ENCODE peak calls at places on chromosomes 12 and 14, in six cellular contexts. One of them, this sample, is unnamed.

GRCh38 chr14:91059576-91060471 is 617 bp downstream of the RPS6KA5 start:
- DNase-seq in K562: peak
- DNase-seq in GM12878: no peak
- DNase-seq in HCT116: no peak
- DNase-seq in HepG2: peak
- DNase-seq in H1: peak
- DNase-seq in this sample: peak

GRCh38 chr12:54477259-54477658 is 3.9 kb upstream of the GTSF1 start:
- DNase-seq in K562: no peak
- DNase-seq in GM12878: no peak
- DNase-seq in HCT116: no peak
- DNase-seq in HepG2: no peak
- DNase-seq in H1: no peak
- DNase-seq in this sample: no peak

GRCh38 chr12:53185582-53186153 is 4.9 kb upstream of the CSAD start:
- DNase-seq in K562: no peak
- DNase-seq in GM12878: no peak
- DNase-seq in HCT116: no peak
- DNase-seq in HepG2: no peak
- DNase-seq in H1: no peak
- DNase-seq in this sample: no peak

GRCh38 chr14:61515436-61516124 is 179.7 kb upstream of the HIF1A start:
- DNase-seq in K562: no peak
- DNase-seq in GM12878: no peak
- DNase-seq in HCT116: no peak
- DNase-seq in HepG2: no peak
- DNase-seq in H1: no peak
- DNase-seq in this sample: no peak

GRCh38 chr14:29529418-29529817 is 398.2 kb downstream of the PRKD1 start:
- DNase-seq in K562: peak
- DNase-seq in GM12878: no peak
- DNase-seq in HCT116: no peak
- DNase-seq in HepG2: peak
- DNase-seq in H1: no peak
- DNase-seq in this sample: peak

GRCh38 chr12:130815028-130815741 is 23.9 kb downstream of the STX2 start:
- DNase-seq in K562: no peak
- DNase-seq in GM12878: no peak
- DNase-seq in HCT116: no peak
- DNase-seq in HepG2: no peak
- DNase-seq in H1: no peak
- DNase-seq in this sample: no peak

GRCh38 chr14:90574640-90575131 is 177.9 kb downstream of the CALM1 start:
- DNase-seq in K562: no peak
- DNase-seq in GM12878: no peak
- DNase-seq in HCT116: no peak
- DNase-seq in HepG2: no peak
- DNase-seq in H1: no peak
- DNase-seq in this sample: no peak

GRCh38 chr12:70733385-70733784 is 96.2 kb upstream of the PTPRB start:
- DNase-seq in K562: peak
- DNase-seq in GM12878: peak
- DNase-seq in HCT116: peak
- DNase-seq in HepG2: peak
- DNase-seq in H1: no peak
- DNase-seq in this sample: peak

GRCh38 chr12:106584104-106585064 is 1.6 kb downstream of the RFX4 start:
- DNase-seq in K562: no peak
- DNase-seq in GM12878: no peak
- DNase-seq in HCT116: no peak
- DNase-seq in HepG2: no peak
- DNase-seq in H1: peak
- DNase-seq in this sample: peak

GRCh38 chr14:98345186-98345585 is 926.8 kb downstream of the BCL11B start:
- DNase-seq in K562: no peak
- DNase-seq in GM12878: no peak
- DNase-seq in HCT116: no peak
- DNase-seq in HepG2: no peak
- DNase-seq in H1: no peak
- DNase-seq in this sample: no peak

GRCh38 chr14:30874999-30875787 is 834 bp downstream of the COCH start:
- DNase-seq in K562: peak
- DNase-seq in GM12878: no peak
- DNase-seq in HCT116: no peak
- DNase-seq in HepG2: no peak
- DNase-seq in H1: peak
- DNase-seq in this sample: no peak

GRCh38 chr12:131209082-131210070 is 255.7 kb downstream of the ADGRD1 start:
- DNase-seq in K562: peak
- DNase-seq in GM12878: no peak
- DNase-seq in HCT116: no peak
- DNase-seq in HepG2: no peak
- DNase-seq in H1: no peak
- DNase-seq in this sample: no peak

GRCh38 chr14:102645746-102646440 is 53.4 kb downstream of the RCOR1 start:
- DNase-seq in K562: peak
- DNase-seq in GM12878: no peak
- DNase-seq in HCT116: no peak
- DNase-seq in HepG2: no peak
- DNase-seq in H1: no peak
- DNase-seq in this sample: no peak

GRCh38 chr14:73785336-73785833 is 66.2 kb upstream of the PTGR2 start:
- DNase-seq in K562: no peak
- DNase-seq in GM12878: no peak
- DNase-seq in HCT116: no peak
- DNase-seq in HepG2: peak
- DNase-seq in H1: no peak
- DNase-seq in this sample: peak

GRCh38 chr12:46659032-46659703 is 166.6 kb downstream of the SLC38A4 start:
- DNase-seq in K562: no peak
- DNase-seq in GM12878: no peak
- DNase-seq in HCT116: no peak
- DNase-seq in HepG2: no peak
- DNase-seq in H1: no peak
- DNase-seq in this sample: no peak

GRCh38 chr14:60315591-60315990 is 66.6 kb downstream of the PPM1A start:
- DNase-seq in K562: no peak
- DNase-seq in GM12878: no peak
- DNase-seq in HCT116: no peak
- DNase-seq in HepG2: no peak
- DNase-seq in H1: no peak
- DNase-seq in this sample: no peak

GRCh38 chr12:113062502-113063395 is 6.2 kb downstream of the DTX1 start:
- DNase-seq in K562: no peak
- DNase-seq in GM12878: no peak
- DNase-seq in HCT116: no peak
- DNase-seq in HepG2: no peak
- DNase-seq in H1: no peak
- DNase-seq in this sample: peak

GRCh38 chr14:64614214-64614613 is 64.5 kb downstream of the PPP1R36 start:
- DNase-seq in K562: no peak
- DNase-seq in GM12878: no peak
- DNase-seq in HCT116: no peak
- DNase-seq in HepG2: no peak
- DNase-seq in H1: peak
- DNase-seq in this sample: no peak

GRCh38 chr12:16387919-16388318 is 40.5 kb downstream of the MGST1 start:
- DNase-seq in K562: no peak
- DNase-seq in GM12878: no peak
- DNase-seq in HCT116: no peak
- DNase-seq in HepG2: no peak
- DNase-seq in H1: no peak
- DNase-seq in this sample: no peak

GRCh38 chr14:73661872-73662271 is 17.1 kb downstream of the DNAL1 start:
- DNase-seq in K562: no peak
- DNase-seq in GM12878: no peak
- DNase-seq in HCT116: no peak
- DNase-seq in HepG2: no peak
- DNase-seq in H1: no peak
- DNase-seq in this sample: no peak

GRCh38 chr12:130555628-130556485 is 160.2 kb downstream of the RIMBP2 start:
- DNase-seq in K562: no peak
- DNase-seq in GM12878: no peak
- DNase-seq in HCT116: no peak
- DNase-seq in HepG2: no peak
- DNase-seq in H1: no peak
- DNase-seq in this sample: peak

GRCh38 chr12:2198088-2198501 is 145.3 kb downstream of the CACNA1C start:
- DNase-seq in K562: no peak
- DNase-seq in GM12878: no peak
- DNase-seq in HCT116: peak
- DNase-seq in HepG2: no peak
- DNase-seq in H1: peak
- DNase-seq in this sample: no peak

GRCh38 chr12:10543499-10543898 is 37.8 kb downstream of the EIF2S3B start:
- DNase-seq in K562: no peak
- DNase-seq in GM12878: peak
- DNase-seq in HCT116: no peak
- DNase-seq in HepG2: no peak
- DNase-seq in H1: no peak
- DNase-seq in this sample: no peak

GRCh38 chr14:72457641-72458040 is 436.3 kb downstream of the DPF3 start:
- DNase-seq in K562: no peak
- DNase-seq in GM12878: no peak
- DNase-seq in HCT116: no peak
- DNase-seq in HepG2: no peak
- DNase-seq in H1: no peak
- DNase-seq in this sample: no peak

GRCh38 chr12:104011265-104011664 is 38.7 kb downstream of the GLT8D2 start:
- DNase-seq in K562: peak
- DNase-seq in GM12878: no peak
- DNase-seq in HCT116: peak
- DNase-seq in HepG2: no peak
- DNase-seq in H1: no peak
- DNase-seq in this sample: no peak

GRCh38 chr14:103704708-103705107 is 10.5 kb downstream of the XRCC3 start:
- DNase-seq in K562: no peak
- DNase-seq in GM12878: no peak
- DNase-seq in HCT116: no peak
- DNase-seq in HepG2: no peak
- DNase-seq in H1: no peak
- DNase-seq in this sample: no peak

GRCh38 chr12:49342914-49343731 is 3.6 kb upstream of the DNAJC22 start:
- DNase-seq in K562: peak
- DNase-seq in GM12878: no peak
- DNase-seq in HCT116: no peak
- DNase-seq in HepG2: no peak
- DNase-seq in H1: no peak
- DNase-seq in this sample: no peak

GRCh38 chr12:67046062-67046461 is 223.1 kb upstream of the CAND1 start:
- DNase-seq in K562: no peak
- DNase-seq in GM12878: no peak
- DNase-seq in HCT116: no peak
- DNase-seq in HepG2: no peak
- DNase-seq in H1: no peak
- DNase-seq in this sample: no peak

GRCh38 chr12:59895161-59895785 is 299.4 kb downstream of the SLC16A7 start:
- DNase-seq in K562: no peak
- DNase-seq in GM12878: no peak
- DNase-seq in HCT116: no peak
- DNase-seq in HepG2: no peak
- DNase-seq in H1: no peak
- DNase-seq in this sample: no peak

DNA sequence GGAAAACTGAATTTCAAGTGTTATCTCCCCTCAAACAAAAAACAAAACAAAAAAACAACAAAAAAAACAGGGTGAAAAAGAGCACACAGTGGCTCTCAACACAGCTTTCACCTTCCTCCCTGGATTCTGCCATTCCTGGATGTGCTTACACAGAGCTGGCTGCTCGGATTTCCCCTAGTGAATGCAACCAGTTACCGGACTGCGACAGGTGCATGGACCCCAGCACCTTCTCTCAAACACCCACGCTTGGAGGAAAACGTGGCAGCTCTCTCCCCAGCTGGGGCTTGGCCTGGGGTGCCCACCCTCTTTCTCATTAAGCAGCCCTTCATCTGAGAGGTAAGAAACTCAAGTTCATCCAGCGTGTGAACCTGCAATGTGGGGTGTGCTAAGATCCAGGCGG is 33.5 kb upstream of the DICER1 start:
- DNase-seq in K562: no peak
- DNase-seq in GM12878: no peak
- DNase-seq in HCT116: no peak
- DNase-seq in HepG2: no peak
- DNase-seq in H1: no peak
- DNase-seq in this sample: no peak
- H3K27ac ChIP-seq in K562: no peak
- H3K27ac ChIP-seq in GM12878: no peak
- H3K27ac ChIP-seq in HCT116: no peak
- H3K27ac ChIP-seq in HepG2: no peak
- H3K27ac ChIP-seq in H1: no peak
- H3K27ac ChIP-seq in this sample: no peak

DNA sequence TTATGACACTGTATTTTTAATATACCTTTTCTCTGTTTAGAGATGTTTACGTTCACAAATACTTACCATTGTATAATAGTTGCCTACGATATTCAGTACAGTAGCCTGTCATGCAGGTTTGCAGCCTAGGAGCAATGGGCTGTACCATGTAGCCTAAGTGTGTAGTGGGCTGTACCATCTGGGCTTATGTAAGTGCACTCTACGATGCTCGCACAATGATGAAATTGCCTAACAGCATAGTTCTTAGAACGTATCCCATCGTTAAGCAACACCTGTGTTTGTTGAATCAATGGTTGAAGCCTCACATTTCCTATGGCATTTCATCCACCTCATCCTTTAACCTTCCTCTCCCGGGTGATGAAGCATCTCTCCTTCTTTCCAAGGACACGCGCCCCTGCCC is 12.5 kb upstream of the EML1 start:
- DNase-seq in K562: no peak
- DNase-seq in GM12878: no peak
- DNase-seq in HCT116: no peak
- DNase-seq in HepG2: peak
- DNase-seq in H1: no peak
- DNase-seq in this sample: no peak
- TF ChIP-seq YY1 in K562: no peak
- TF ChIP-seq YY1 in GM12878: no peak
- TF ChIP-seq YY1 in HCT116: no peak
- TF ChIP-seq YY1 in HepG2: no peak
- TF ChIP-seq YY1 in H1: no peak
- TF ChIP-seq YY1 in this sample: no peak

DNA sequence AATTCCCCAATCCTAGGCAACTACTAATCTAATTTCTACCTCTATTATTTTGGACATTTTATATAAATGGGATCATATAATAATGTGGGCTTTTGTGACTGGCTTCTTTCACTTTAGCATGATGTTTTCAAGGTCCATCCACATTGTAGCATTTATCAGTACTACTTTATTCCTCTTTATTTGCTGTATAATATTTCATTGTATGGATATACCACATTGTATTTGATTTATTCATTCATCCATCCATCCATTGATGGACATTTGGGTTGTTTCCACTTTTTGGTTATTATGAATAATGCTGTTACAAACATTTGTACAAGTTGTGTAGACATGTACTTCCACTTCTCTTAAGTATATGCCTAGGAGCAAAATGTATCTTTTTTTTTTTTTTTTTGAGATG is 17.3 kb downstream of the BTBD7 start:
- DNase-seq in K562: no peak
- DNase-seq in GM12878: no peak
- DNase-seq in HCT116: no peak
- DNase-seq in HepG2: no peak
- DNase-seq in H1: no peak
- DNase-seq in this sample: no peak
- TF ChIP-seq JUND in K562: no peak
- TF ChIP-seq JUND in GM12878: no peak
- TF ChIP-seq JUND in HCT116: no peak
- TF ChIP-seq JUND in HepG2: no peak
- TF ChIP-seq JUND in H1: no peak
- TF ChIP-seq JUND in this sample: no peak

GRCh38 chr12:95335948-95336347 is 118.3 kb downstream of the VEZT start:
- DNase-seq in K562: no peak
- DNase-seq in GM12878: no peak
- DNase-seq in HCT116: no peak
- DNase-seq in HepG2: peak
- DNase-seq in H1: no peak
- DNase-seq in this sample: no peak
- H3K27ac ChIP-seq in K562: no peak
- H3K27ac ChIP-seq in GM12878: no peak
- H3K27ac ChIP-seq in HCT116: no peak
- H3K27ac ChIP-seq in HepG2: no peak
- H3K27ac ChIP-seq in H1: no peak
- H3K27ac ChIP-seq in this sample: peak